ENCODE peak calls at places on chromosome 1, in four cellular contexts. U, Q, E and J are unnamed samples.

GRCh38 chr1:119587328-119587727 is 60.7 kb downstream of the ZNF697 start:
- DNase-seq in Q (peak), E (no peak), U (no peak), J (no peak)

GRCh38 chr1:34825455-34826081 is 32.8 kb downstream of the GJA4 start:
- DNase-seq in E (no peak), Q (no peak), U (no peak), J (no peak)

GRCh38 chr1:161382214-161383019 is 14.7 kb upstream of the CFAP126 start:
- DNase-seq in U (no peak), E (peak), Q (peak), J (peak)

GRCh38 chr1:180117764-180118116 is 36.9 kb upstream of the QSOX1 start:
- DNase-seq in U (no peak), E (no peak), Q (no peak), J (no peak)

GRCh38 chr1:242030071-242030470 is 31.2 kb upstream of the MAP1LC3C start:
- DNase-seq in E (no peak), U (no peak), Q (no peak), J (no peak)

GRCh38 chr1:63547621-63548294 is 24.4 kb downstream of the EFCAB7 start:
- DNase-seq in Q (no peak), U (no peak), E (no peak), J (no peak)

GRCh38 chr1:203695116-203695515 is 68.5 kb downstream of the ATP2B4 start:
- DNase-seq in Q (no peak), E (no peak), U (no peak), J (no peak)

GRCh38 chr1:20318521-20318920 is 27.8 kb downstream of the VWA5B1 start:
- DNase-seq in E (no peak), U (no peak), Q (no peak), J (no peak)

GRCh38 chr1:2132222-2133038 is 62.1 kb downstream of the FAAP20 start:
- DNase-seq in E (no peak), Q (no peak), U (no peak), J (no peak)

GRCh38 chr1:224448428-224449017 is 13.9 kb upstream of the WDR26 start:
- DNase-seq in Q (no peak), U (no peak), E (no peak), J (no peak)

GRCh38 chr1:242185728-242186127 is 186.8 kb upstream of the MAP1LC3C start:
- DNase-seq in Q (no peak), U (no peak), E (no peak), J (no peak)

GRCh38 chr1:151512801-151513625 is 1.8 kb downstream of the CGN start:
- DNase-seq in Q (no peak), E (no peak), U (no peak), J (no peak)

GRCh38 chr1:63663873-63664272 is 70.7 kb downstream of the PGM1 start:
- DNase-seq in E (no peak), U (no peak), Q (peak), J (no peak)

GRCh38 chr1:227884370-227885134 is 63.2 kb downstream of the WNT9A start:
- DNase-seq in E (no peak), U (peak), Q (no peak), J (no peak)

GRCh38 chr1:110452330-110452729 is 1.4 kb downstream of the PROK1 start:
- DNase-seq in U (no peak), E (no peak), Q (no peak), J (no peak)

GRCh38 chr1:147669475-147670318 is 627 bp downstream of the ACP6 start:
- DNase-seq in U (no peak), Q (no peak), E (peak), J (peak)

GRCh38 chr1:63321061-63321787 is 1.1 kb upstream of the FOXD3 start:
- DNase-seq in U (no peak), Q (no peak), E (no peak), J (no peak)

GRCh38 chr1:231512147-231512698 is 16.2 kb upstream of the TSNAX start:
- DNase-seq in E (no peak), U (no peak), Q (peak), J (no peak)